ENCODE peak calls at places on chromosomes 11 and 22, in eight cellular contexts. J is PC-3; N is CD8-positive, alpha-beta T cell; M is astrocyte of the cerebellum; O is right cardiac atrium; H is MG63; L is A549; T is cardiac fibroblast. X is an unnamed sample.

GRCh38 chr11:129701706-129702105 is 113.9 kb upstream of the TMEM45B start:
- DNase-seq in L (no peak), J (no peak), O (no peak), M (no peak), T (no peak), N (no peak), H (no peak), X (no peak)

GRCh38 chr11:61973603-61974162 is 6.2 kb upstream of the FTH1 start:
- DNase-seq in N (no peak), L (no peak), J (no peak), O (no peak), H (no peak), M (no peak), T (peak), X (no peak)

GRCh38 chr11:22787565-22788162 is 41.9 kb downstream of the SVIP start:
- DNase-seq in M (peak), H (no peak), N (peak), L (peak), J (peak), T (peak), O (no peak), X (no peak)

GRCh38 chr11:4991066-4991465 is 3.6 kb upstream of the OR51L1 start:
- DNase-seq in M (no peak), T (peak), N (no peak), H (no peak), O (no peak), J (peak), L (no peak), X (no peak)

GRCh38 chr11:124930799-124931198 is 5.0 kb downstream of the HEPACAM start:
- DNase-seq in N (no peak), J (no peak), M (no peak), H (no peak), O (no peak), T (no peak), L (no peak), X (no peak)

GRCh38 chr22:45091254-45091854 is 72.4 kb upstream of the NUP50 start:
- DNase-seq in N (no peak), T (no peak), H (no peak), L (no peak), M (no peak), J (no peak), O (no peak), X (no peak)

GRCh38 chr11:14054708-14055107 is 92.2 kb downstream of the SPON1 start:
- DNase-seq in T (no peak), H (no peak), N (no peak), J (no peak), L (no peak), O (peak), M (no peak), X (no peak)

GRCh38 chr11:111585371-111585770 is 16.9 kb upstream of the SIK2 start:
- DNase-seq in J (peak), N (no peak), H (no peak), M (no peak), T (peak), L (no peak), O (no peak), X (no peak)

GRCh38 chr11:80587906-80588305 is 1147.1 kb upstream of the TENM4 start:
- DNase-seq in J (peak), T (no peak), M (no peak), O (no peak), L (no peak), N (no peak), H (no peak), X (no peak)

GRCh38 chr11:120714448-120714847 is 202.9 kb downstream of the GRIK4 start:
- DNase-seq in H (no peak), M (no peak), T (no peak), O (no peak), N (no peak), L (no peak), J (peak), X (no peak)

GRCh38 chr11:66344550-66345315 is at the start of gene BRMS1:
- DNase-seq in H (peak), O (peak), N (peak), L (peak), M (peak), T (peak), J (peak), X (peak)

GRCh38 chr22:23826510-23827350 is 12.1 kb downstream of the DERL3 start:
- DNase-seq in N (no peak), T (peak), O (no peak), L (no peak), H (no peak), M (no peak), J (no peak), X (peak)

GRCh38 chr22:48754611-48755331 is 1072.9 kb downstream of the BRD1 start:
- DNase-seq in H (no peak), T (no peak), J (no peak), L (no peak), O (no peak), M (no peak), N (no peak), X (peak)

GRCh38 chr11:34357646-34358257 is at the start of gene ABTB2:
- DNase-seq in N (peak), O (peak), M (peak), J (peak), H (peak), T (peak), L (peak), X (peak)

GRCh38 chr22:36277482-36278291 is 24.8 kb downstream of the APOL1 start:
- DNase-seq in T (peak), H (peak), J (peak), M (peak), N (peak), O (peak), L (peak), X (peak)

GRCh38 chr11:68043029-68043348 is 4.2 kb downstream of the TCIRG1 start:
- DNase-seq in L (no peak), T (no peak), H (no peak), N (no peak), J (no peak), M (no peak), O (peak), X (no peak)

GRCh38 chr11:12251651-12252560 is 125.5 kb upstream of the PARVA start:
- DNase-seq in H (no peak), L (no peak), T (no peak), N (no peak), M (no peak), J (no peak), O (no peak), X (no peak)

GRCh38 chr11:106087815-106088435 is 10.5 kb downstream of the AASDHPPT start:
- DNase-seq in O (peak), N (peak), H (peak), T (peak), J (peak), L (no peak), M (peak), X (peak)

DNA sequence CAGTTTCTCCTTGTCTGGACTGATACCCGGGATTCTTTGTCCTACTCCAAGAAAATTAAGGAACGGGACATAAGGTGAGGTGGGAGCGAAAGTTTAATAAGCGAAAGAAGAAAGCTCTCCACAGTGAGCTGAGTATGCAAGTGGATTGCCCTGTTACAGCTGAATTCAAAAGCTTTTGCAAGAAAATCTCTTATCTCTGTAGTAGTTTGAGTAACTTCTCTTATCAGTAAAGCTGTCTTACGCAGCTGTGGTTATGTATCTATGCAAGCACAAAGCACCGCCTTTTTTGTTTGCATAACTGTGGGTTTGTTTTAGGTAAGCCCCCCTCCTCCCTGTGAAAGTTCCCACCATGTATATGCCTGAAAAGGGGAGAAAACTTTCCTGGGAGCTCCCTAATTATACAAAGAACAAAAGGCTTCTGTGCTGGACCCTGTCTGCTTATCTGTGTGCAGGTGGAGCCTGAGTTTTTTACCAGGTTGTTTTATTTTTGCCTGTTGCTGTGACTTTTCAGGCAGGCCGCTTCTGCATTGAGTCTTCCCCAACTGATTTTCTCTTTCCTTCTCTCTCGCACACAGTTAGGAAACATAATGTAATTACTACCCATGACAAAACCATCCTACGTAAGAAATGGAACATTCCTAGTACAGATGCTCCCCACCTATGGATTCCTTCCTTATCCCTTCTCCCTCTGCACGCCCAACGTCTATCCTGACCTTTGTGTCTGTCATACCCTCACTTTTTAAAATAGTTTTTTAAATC is 826 bp upstream of the PLAAT5 start:
- DNase-seq in N (no peak), J (no peak), T (no peak), H (no peak), M (no peak), L (no peak), O (no peak), X (no peak)
- H3K4me3 ChIP-seq in N (peak), J (no peak), T (no peak), H (peak), M (peak), L (no peak), O (peak), X (no peak)

DNA sequence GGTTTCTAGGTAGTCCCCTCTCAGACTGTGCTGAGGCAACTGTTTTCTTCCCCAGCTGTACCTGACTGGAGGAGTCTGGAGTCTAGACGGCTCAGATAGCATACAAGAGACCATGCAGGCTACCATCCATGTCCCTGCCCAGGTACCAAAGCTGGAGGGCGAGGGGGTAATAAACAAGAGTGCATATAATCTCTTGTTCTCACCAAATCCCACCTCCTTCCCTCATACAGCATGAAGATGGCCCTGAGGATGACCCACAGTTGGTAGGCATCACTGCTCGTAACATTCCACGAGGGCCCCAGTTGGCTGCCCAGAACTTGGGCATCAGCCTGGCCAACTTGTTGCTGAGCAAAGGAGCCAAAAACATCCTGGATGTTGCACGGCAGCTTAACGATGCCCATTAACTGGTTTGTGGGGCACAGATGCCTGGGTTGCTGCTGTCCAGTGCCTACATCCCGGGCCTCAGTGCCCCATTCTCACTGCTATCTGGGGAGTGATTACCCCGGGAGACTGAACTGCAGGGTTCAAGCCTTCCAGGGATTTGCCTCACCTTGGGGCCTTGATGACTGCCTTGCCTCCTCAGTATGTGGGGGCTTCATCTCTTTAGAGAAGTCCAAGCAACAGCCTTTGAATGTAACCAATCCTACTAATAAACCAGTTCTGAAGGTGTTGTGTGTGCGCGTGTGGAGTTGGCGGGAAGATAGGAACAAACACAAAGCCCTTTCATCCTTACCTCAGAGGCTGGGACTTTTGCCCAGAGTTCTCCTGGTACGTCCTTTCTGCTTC is 8.4 kb downstream of the HMBS start:
- DNase-seq in N (no peak), T (peak), M (peak), O (no peak), H (peak), L (no peak), J (peak), X (no peak)
- H3K4me3 ChIP-seq in N (no peak), T (peak), M (peak), O (no peak), H (peak), L (peak), J (peak), X (peak)

GRCh38 chr22:46735747-46736608 is 2.1 kb downstream of the CERK start:
- DNase-seq in N (no peak), L (no peak), J (no peak), M (no peak), H (no peak), T (no peak), O (no peak), X (no peak)
- H3K4me3 ChIP-seq in N (peak), L (no peak), J (no peak), M (no peak), H (no peak), T (no peak), O (peak), X (no peak)

GRCh38 chr11:26849009-26849408 is 127.1 kb upstream of the SLC5A12 start:
- DNase-seq in J (no peak), N (no peak), H (no peak), O (peak), L (no peak), T (peak), M (no peak), X (no peak)

GRCh38 chr11:26846222-26846621 is 124.4 kb upstream of the SLC5A12 start:
- DNase-seq in N (no peak), T (no peak), H (no peak), L (no peak), O (no peak), M (no peak), J (no peak), X (no peak)

GRCh38 chr11:26847977-26848376 is 126.1 kb upstream of the SLC5A12 start:
- DNase-seq in T (no peak), J (no peak), O (no peak), L (no peak), H (no peak), M (no peak), N (no peak), X (no peak)

GRCh38 chr11:26847459-26847858 is 125.6 kb upstream of the SLC5A12 start:
- DNase-seq in T (peak), H (no peak), L (no peak), O (peak), J (no peak), N (no peak), M (no peak), X (no peak)

GRCh38 chr11:26851696-26852095 is 129.8 kb upstream of the SLC5A12 start:
- DNase-seq in O (no peak), H (no peak), T (no peak), N (no peak), J (no peak), L (no peak), M (no peak), X (no peak)
- H3K4me3 ChIP-seq in O (no peak), H (no peak), T (no peak), N (no peak), J (no peak), L (no peak), M (no peak), X (no peak)

GRCh38 chr11:2874963-2875362 is 10.6 kb downstream of the CDKN1C start:
- DNase-seq in T (no peak), N (no peak), O (no peak), M (no peak), J (no peak), H (no peak), L (no peak), X (no peak)
- H3K4me3 ChIP-seq in T (no peak), N (no peak), O (no peak), M (no peak), J (no peak), H (no peak), L (no peak), X (no peak)

GRCh38 chr22:49881856-49882255 is 28.2 kb downstream of the ZBED4 start:
- DNase-seq in O (no peak), J (no peak), H (no peak), L (no peak), T (no peak), M (no peak), N (no peak), X (no peak)

GRCh38 chr22:49878206-49878605 is 24.6 kb downstream of the ZBED4 start:
- DNase-seq in H (no peak), M (no peak), L (no peak), O (no peak), T (no peak), N (no peak), J (no peak), X (no peak)

GRCh38 chr22:49880281-49880680 is 26.6 kb downstream of the ZBED4 start:
- DNase-seq in J (no peak), T (no peak), O (no peak), L (no peak), M (no peak), N (peak), H (no peak), X (no peak)

GRCh38 chr22:49879871-49880270 is 26.2 kb downstream of the ZBED4 start:
- DNase-seq in L (no peak), J (no peak), N (no peak), H (no peak), M (no peak), T (no peak), O (no peak), X (no peak)

GRCh38 chr22:49877642-49878041 is 24.0 kb downstream of the ZBED4 start:
- DNase-seq in N (no peak), L (no peak), O (no peak), T (no peak), J (no peak), M (no peak), H (no peak), X (no peak)
- H3K4me3 ChIP-seq in N (no peak), L (no peak), O (no peak), T (no peak), J (no peak), M (no peak), H (no peak), X (no peak)